ENCODE peak calls at places on chromosome 18, in six cellular contexts. L is HCT116, K is GM23338, E is neural progenitor cell, O is MM.1S, T is PC-3. W is an unnamed sample.

GRCh38 chr18:35756506-35757117 is 175.1 kb downstream of the GALNT1 start:
- DNase-seq in L (peak), K (peak), E (peak), O (peak), T (peak), W (peak)

GRCh38 chr18:38575648-38576047 is 1010.0 kb upstream of the CELF4 start:
- DNase-seq in L (no peak), K (no peak), E (no peak), O (peak), T (no peak), W (no peak)

GRCh38 chr18:23172981-23173380 is 37.7 kb downstream of the CABLES1 start:
- DNase-seq in L (no peak), K (no peak), E (no peak), O (no peak), T (no peak), W (no peak)

GRCh38 chr18:59233017-59233410 is 13.1 kb downstream of the GRP start:
- DNase-seq in L (no peak), K (no peak), E (no peak), O (no peak), T (peak), W (no peak)

GRCh38 chr18:6595666-6596065 is 133.8 kb upstream of the ARHGAP28 start:
- DNase-seq in L (no peak), K (no peak), E (no peak), O (no peak), T (no peak), W (no peak)

GRCh38 chr18:78739843-78740677 is 239.6 kb upstream of the SALL3 start:
- DNase-seq in L (no peak), K (no peak), E (no peak), O (no peak), T (no peak), W (no peak)

GRCh38 chr18:75369026-75369425 is 58.5 kb downstream of the SMIM21 start:
- DNase-seq in L (no peak), K (no peak), E (no peak), O (no peak), T (no peak), W (no peak)

GRCh38 chr18:39839782-39840181 is 2115.3 kb upstream of the PIK3C3 start:
- DNase-seq in L (no peak), K (no peak), E (no peak), O (no peak), T (no peak), W (no peak)

GRCh38 chr18:1018211-1018651 is 113.6 kb downstream of the ADCYAP1 start:
- DNase-seq in L (no peak), K (no peak), E (peak), O (no peak), T (no peak), W (no peak)

GRCh38 chr18:76374330-76375281 is 120.4 kb downstream of the ZNF516 start:
- DNase-seq in L (no peak), K (no peak), E (no peak), O (no peak), T (no peak), W (no peak)

DNA sequence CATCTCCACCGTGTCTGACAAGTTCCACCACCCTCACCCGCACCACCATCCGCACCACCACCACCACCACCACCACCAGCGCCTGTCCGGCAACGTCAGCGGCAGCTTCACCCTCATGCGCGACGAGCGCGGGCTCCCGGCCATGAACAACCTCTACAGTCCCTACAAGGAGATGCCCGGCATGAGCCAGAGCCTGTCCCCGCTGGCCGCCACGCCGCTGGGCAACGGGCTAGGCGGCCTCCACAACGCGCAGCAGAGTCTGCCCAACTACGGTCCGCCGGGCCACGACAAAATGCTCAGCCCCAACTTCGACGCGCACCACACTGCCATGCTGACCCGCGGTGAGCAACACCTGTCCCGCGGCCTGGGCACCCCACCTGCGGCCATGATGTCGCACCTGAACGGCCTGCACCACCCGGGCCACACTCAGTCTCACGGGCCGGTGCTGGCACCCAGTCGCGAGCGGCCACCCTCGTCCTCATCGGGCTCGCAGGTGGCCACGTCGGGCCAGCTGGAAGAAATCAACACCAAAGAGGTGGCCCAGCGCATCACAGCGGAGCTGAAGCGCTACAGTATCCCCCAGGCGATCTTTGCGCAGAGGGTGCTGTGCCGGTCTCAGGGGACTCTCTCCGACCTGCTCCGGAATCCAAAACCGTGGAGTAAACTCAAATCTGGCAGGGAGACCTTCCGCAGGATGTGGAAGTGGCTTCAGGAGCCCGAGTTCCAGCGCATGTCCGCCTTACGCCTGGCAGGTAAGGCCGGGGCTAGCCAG is 1.2 kb downstream of the ONECUT2 start:
- DNase-seq in L (no peak), K (peak), E (peak), O (no peak), T (no peak), W (no peak)
- TF ChIP-seq EZH2phosphoT487 in L (no peak), K (no peak), E (peak), O (no peak), T (no peak), W (no peak)

DNA sequence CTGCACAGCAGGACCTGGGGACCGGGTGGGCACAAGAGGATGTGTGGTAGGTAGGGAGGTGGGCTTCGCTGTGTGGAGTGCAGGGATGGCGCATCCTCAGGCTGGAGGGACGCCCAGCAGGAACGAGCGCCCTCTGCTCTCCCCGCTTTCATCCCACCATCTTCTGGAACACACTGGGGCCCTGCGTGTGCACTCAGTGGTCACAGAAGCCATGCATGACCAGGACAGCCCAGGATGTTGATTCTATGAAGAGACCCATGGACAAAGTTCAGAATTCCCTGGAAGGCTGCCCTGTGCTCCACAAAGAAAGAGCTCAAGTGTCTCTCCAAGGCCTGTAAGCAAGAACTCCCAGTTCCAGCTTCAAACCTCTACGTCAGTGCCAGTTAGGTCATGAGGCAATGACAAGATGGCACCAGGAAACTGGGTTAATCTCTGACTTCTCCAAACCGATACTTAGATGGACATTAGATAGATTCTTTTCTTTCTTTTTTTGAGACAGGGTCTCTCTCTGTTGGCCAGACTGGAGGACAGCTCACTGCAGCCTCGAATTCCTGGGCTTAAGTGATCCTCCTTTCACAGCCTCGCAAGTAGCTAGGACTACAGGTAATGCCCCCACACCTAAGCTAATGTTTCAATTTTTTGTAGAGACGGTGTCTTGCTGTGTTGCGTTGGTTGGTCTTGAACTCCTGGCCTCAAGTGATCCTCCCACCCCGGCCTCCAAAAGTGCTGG is 3.4 kb downstream of the SLC66A2 start:
- DNase-seq in L (no peak), K (no peak), E (no peak), O (no peak), T (no peak), W (no peak)
- TF ChIP-seq EZH2 in L (no peak), K (no peak), E (no peak), O (no peak), T (no peak), W (no peak)

DNA sequence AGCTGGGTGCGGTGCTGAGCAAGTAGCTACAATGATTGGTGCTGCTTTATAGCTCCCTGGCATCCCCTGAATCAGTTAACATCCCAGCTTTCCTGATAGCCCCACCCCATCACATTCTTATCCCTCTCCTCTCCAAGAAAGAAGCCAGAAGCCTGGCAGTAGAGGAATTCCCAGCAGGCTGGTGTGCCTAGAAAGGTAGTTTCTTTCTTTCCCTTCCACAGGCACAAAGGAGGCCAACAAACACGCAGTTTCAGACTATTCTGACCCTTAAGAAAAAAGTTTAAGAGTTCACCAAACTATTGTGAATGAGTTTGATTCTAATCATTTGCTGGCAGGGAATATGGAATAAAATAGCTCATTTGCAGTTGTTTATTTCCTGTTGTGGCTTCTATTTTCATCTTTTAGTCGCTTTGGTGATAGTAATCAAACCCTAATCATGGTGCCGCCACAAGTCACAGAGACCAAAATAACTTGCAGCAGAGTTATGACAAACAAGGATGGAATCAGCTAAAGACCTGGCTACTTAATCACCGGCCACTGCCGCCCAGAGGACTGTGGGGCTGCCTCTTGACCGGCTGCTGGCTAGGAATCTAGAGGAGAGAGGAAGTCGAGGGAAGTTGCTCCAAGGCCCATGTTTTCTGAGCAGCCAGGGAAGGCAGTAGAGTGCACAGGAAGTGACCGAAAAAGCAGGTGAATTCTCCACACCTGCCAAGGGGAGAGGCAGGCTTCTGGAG is 4.9 kb upstream of the SMAD7 start:
- DNase-seq in L (no peak), K (peak), E (peak), O (no peak), T (no peak), W (peak)
- TF ChIP-seq CTCF in L (no peak), K (peak), E (no peak), O (no peak), T (no peak), W (no peak)

GRCh38 chr18:43625582-43625981 is 348.3 kb upstream of the SYT4 start:
- DNase-seq in L (no peak), K (no peak), E (no peak), O (no peak), T (no peak), W (no peak)

GRCh38 chr18:43622024-43622423 is 344.7 kb upstream of the SYT4 start:
- DNase-seq in L (no peak), K (no peak), E (no peak), O (no peak), T (no peak), W (no peak)

DNA sequence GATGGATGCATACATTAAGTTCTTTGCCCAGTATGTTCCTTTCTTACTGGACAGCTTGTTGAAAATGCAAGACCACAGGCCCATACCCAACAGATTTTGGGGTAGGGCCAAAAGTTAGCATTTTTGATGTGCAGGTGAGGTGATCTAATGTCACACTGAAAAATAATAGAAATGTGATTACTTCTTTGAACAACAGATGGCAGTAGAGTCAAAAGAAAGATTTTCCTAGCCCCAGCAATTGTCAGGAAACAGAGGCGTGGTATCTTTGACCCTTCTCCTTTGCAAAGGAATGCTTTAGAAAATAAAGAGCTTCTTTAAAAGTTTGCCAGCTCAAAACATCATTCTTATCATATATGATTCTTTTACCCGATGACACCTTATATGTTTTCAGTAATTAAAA is 343.6 kb upstream of the SYT4 start:
- DNase-seq in L (no peak), K (peak), E (peak), O (peak), T (peak), W (peak)
- TF ChIP-seq EZH2phosphoT487 in L (no peak), K (no peak), E (no peak), O (no peak), T (no peak), W (no peak)

GRCh38 chr18:22167091-22167470 is 2.3 kb upstream of the GATA6 start:
- DNase-seq in L (no peak), K (no peak), E (peak), O (no peak), T (no peak), W (no peak)
- TF ChIP-seq EZH2 in L (no peak), K (no peak), E (peak), O (no peak), T (no peak), W (no peak)

DNA sequence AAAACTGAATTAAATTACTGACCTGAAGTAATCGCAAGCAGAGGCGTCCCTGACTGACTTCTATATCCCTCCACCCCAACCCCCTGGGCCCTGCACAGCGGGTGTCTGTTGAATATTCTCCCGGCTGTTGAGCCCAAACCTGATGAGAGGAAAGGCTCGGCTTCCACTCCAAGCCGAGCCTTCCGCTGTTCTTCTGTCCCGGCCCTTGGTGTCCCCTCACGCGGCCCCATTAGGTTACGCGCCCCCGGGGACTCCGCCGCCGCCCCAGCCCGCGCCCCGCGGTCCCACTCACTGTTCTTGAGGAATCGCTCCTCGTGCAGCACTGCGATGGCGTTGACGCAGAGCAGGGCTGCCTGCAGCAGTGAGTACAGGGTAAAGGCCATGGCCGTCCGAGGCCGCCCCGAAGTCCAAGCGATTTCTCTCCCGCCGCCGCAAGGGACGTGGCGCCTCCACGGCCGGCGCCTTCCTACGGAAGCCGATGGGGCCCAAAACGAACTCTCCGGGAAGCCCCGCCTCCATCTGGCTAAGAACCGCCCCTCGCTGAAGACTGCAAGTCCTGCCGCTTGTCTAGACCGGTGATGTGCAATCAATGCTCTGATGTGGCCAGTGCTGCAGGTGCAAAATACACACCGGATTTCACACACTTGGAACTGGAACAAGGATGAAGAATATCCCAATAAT is at the start of gene IER3IP1:
- DNase-seq in L (peak), K (peak), E (peak), O (peak), T (peak), W (peak)
- TF ChIP-seq CTCF in L (no peak), K (no peak), E (peak), O (peak), T (no peak), W (no peak)

DNA sequence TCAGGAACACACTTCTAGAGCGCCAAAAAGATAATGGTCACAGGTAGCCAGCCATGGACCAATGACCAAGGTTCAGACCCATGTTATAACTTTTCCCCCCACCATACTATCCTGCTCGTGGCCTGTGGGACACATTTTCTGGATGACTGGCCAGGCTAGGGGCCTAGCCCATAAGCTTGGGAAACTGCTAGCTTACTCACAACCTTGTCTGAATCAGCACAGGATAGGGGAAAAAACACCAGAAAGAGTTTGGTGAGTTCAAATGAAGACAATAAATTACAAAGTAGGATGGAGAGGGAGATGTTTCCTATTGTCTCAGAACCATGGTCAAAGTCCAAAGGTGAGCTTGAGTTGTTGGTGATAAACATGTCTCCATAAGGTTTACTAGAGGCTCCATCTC is 156.3 kb upstream of the CCDC68 start:
- DNase-seq in L (no peak), K (no peak), E (no peak), O (no peak), T (no peak), W (no peak)
- TF ChIP-seq EZH2phosphoT487 in L (no peak), K (no peak), E (no peak), O (no peak), T (no peak), W (no peak)

GRCh38 chr18:42533010-42533409 is 578.0 kb downstream of the PIK3C3 start:
- DNase-seq in L (no peak), K (no peak), E (no peak), O (no peak), T (no peak), W (no peak)
- TF ChIP-seq EZH2 in L (no peak), K (no peak), E (no peak), O (no peak), T (no peak), W (no peak)

DNA sequence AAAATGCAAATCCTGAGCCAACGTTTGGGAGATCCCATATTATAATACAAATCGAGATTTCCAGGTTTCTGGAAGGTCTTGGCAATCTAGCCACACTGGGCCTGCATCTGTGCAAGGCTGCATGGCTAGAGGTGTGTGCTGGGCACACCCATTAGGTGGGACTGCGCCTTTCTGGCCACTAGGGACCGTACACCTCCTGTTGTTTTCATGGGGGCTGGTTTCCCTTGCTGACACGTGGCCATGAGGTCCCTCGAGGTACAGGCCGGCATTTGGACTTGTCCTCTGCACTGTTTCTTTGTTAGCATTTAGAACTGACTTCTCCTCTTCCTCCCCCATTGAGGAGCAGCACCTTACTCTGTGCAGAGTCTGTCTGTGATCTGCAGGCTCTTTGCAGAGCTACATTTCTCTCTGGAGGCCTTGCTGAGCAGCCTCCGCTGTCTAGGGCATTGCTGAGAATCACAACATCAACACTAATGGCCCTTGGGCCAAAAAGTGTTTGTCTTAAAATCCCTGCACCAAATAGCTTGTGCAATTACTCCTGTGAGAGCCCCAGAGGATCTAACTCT is 131.2 kb downstream of the NEDD4L start:
- DNase-seq in L (no peak), K (no peak), E (no peak), O (no peak), T (no peak), W (no peak)
- TF ChIP-seq CTCF in L (no peak), K (peak), E (no peak), O (no peak), T (no peak), W (no peak)